ENCODE peak calls at places on chromosomes 12 and 14, in eight cellular contexts. A is NCI-H748 treated with DMSO at 0.1 percent for 48 hours; E is G401; Z is fibroblast of pulmonary artery; O is stimulated activated CD4-positive, alpha-beta T cell treated with anti-CD3 and anti-CD28 coated beads, Interleukin-4, amount 100 ng/mL, for 1 hour; L is HFFc6; W is nucleus accumbens; M is iris pigment epithelial cell. S is an unnamed sample.

GRCh38 chr12:55847033-55847432 is 4.3 kb upstream of the MMP19 start:
- DNase-seq in Z (peak; percentile 78), M (peak; percentile 86), E (no peak), L (peak; percentile 67), W (no peak), A (no peak), O (no peak), S (no peak)

GRCh38 chr14:101120636-101121398 is 217.3 kb upstream of the RTL1 start:
- DNase-seq in A (no peak), Z (no peak), W (no peak), L (no peak), E (peak; percentile 38), M (no peak), O (no peak), S (peak; percentile 82)

GRCh38 chr14:71591929-71592328 is 340.3 kb upstream of the RGS6 start:
- DNase-seq in W (no peak), A (no peak), L (peak; percentile 79), E (peak; percentile 58), Z (peak; percentile 51), O (no peak), M (peak; percentile 87), S (no peak)

GRCh38 chr14:105386581-105387529 is 11.5 kb upstream of the TEX22 start:
- DNase-seq in W (no peak), O (no peak), Z (no peak), M (no peak), A (no peak), E (no peak), L (no peak), S (no peak)

GRCh38 chr12:102119674-102120563 is at the start of the genes NUP37 and PARPBP:
- DNase-seq in W (peak; percentile 82), A (peak; percentile 75), O (peak; percentile 91), M (peak; percentile 87), E (peak; percentile 89), Z (peak; percentile 85), L (peak; percentile 87), S (peak; percentile 84)

GRCh38 chr12:28936711-28937110 is 212.4 kb upstream of the FAR2 start:
- DNase-seq in O (no peak), M (no peak), A (no peak), L (no peak), Z (no peak), E (peak; percentile 82), W (no peak), S (no peak)

GRCh38 chr12:122244565-122245371 is 18.9 kb upstream of the DIABLO start:
- DNase-seq in W (no peak), O (no peak), M (no peak), L (no peak), A (no peak), Z (no peak), E (no peak), S (no peak)

GRCh38 chr14:64423987-64424386 is 35.8 kb downstream of the MTHFD1 start:
- DNase-seq in Z (peak; percentile 72), O (no peak), M (peak; percentile 66), E (no peak), A (no peak), L (peak; percentile 17), W (peak; percentile 50), S (no peak)

GRCh38 chr12:13024151-13024946 is 19.8 kb upstream of the FAM234B start:
- DNase-seq in Z (peak; percentile 86), M (peak; percentile 81), L (peak; percentile 71), W (no peak), E (peak; percentile 38), O (no peak), A (no peak), S (no peak)

GRCh38 chr14:56515739-56516138 is 63.9 kb upstream of the TMEM260 start:
- DNase-seq in O (no peak), A (no peak), M (no peak), E (no peak), L (no peak), Z (no peak), W (no peak), S (no peak)

GRCh38 chr12:95836185-95836609 is 22.6 kb upstream of the SNRPF start:
- DNase-seq in Z (peak; percentile 49), L (peak; percentile 62), E (no peak), M (peak; percentile 38), A (peak; percentile 21), W (no peak), O (no peak), S (peak; percentile 27)

GRCh38 chr14:23910081-23910875 is 43.3 kb upstream of the DHRS4 start:
- DNase-seq in M (peak; percentile 55), Z (peak; percentile 62), E (peak; percentile 19), L (peak; percentile 73), W (no peak), O (no peak), A (peak; percentile 18), S (peak; percentile 43)

GRCh38 chr14:88146881-88147649 is 142.1 kb downstream of the GPR65 start:
- DNase-seq in O (no peak), A (no peak), W (no peak), L (no peak), M (no peak), Z (no peak), E (no peak), S (no peak)

GRCh38 chr12:49946086-49946485 is 4.5 kb upstream of the AQP2 start:
- DNase-seq in E (peak; percentile 3), Z (no peak), L (no peak), A (no peak), W (no peak), O (no peak), M (no peak), S (no peak)

GRCh38 chr12:21476949-21477348 is 24.5 kb downstream of the RECQL start:
- DNase-seq in M (peak; percentile 78), W (no peak), O (no peak), E (no peak), Z (peak; percentile 45), A (no peak), L (peak; percentile 81), S (no peak)

GRCh38 chr12:5796171-5797091 is 148.6 kb downstream of the ANO2 start:
- DNase-seq in L (no peak), Z (peak; percentile 3), M (no peak), O (peak; percentile 3), W (no peak), A (no peak), E (no peak), S (no peak)

GRCh38 chr14:98494582-98494981 is 777.4 kb downstream of the BCL11B start:
- DNase-seq in E (no peak), Z (no peak), M (peak; percentile 5), L (no peak), A (no peak), W (no peak), O (no peak), S (no peak)

GRCh38 chr12:107912421-107913004 is 138.0 kb downstream of the ASCL4 start:
- DNase-seq in Z (peak; percentile 1), A (no peak), O (peak; percentile 67), M (peak; percentile 7), W (no peak), E (peak; percentile 69), L (no peak), S (no peak)

GRCh38 chr14:41606249-41607118 is at the start of gene LRFN5:
- DNase-seq in A (no peak), O (peak; percentile 14), M (peak; percentile 47), Z (peak; percentile 59), L (no peak), W (no peak), E (peak; percentile 25), S (peak; percentile 51)

S was measured in COR-L47.